ENCODE peak calls at places on chromosomes 3 and 15, in seven cellular contexts. L, Z, Q, X, E, J and M are unnamed samples.

GRCh38 chr3:115728013-115728412 is 104.7 kb downstream of the GAP43 start:
- DNase-seq in L (no peak), Z (no peak), Q (no peak), X (no peak), E (no peak), J (no peak), M (no peak)

GRCh38 chr3:101950510-101950909 is 101.2 kb downstream of the NFKBIZ start:
- DNase-seq in L (no peak), Z (peak), Q (no peak), X (no peak), E (no peak), J (no peak), M (no peak)

GRCh38 chr15:75775296-75776074 is 62.8 kb upstream of the CSPG4 start:
- DNase-seq in L (no peak), Z (no peak), Q (no peak), X (peak), E (no peak), J (no peak), M (peak)

GRCh38 chr3:181847276-181847675 is 135.6 kb downstream of the SOX2 start:
- DNase-seq in L (no peak), Z (no peak), Q (no peak), X (no peak), E (no peak), J (no peak), M (no peak)

GRCh38 chr15:101358895-101359294 is 63.8 kb upstream of the SNRPA1 start:
- DNase-seq in L (no peak), Z (no peak), Q (no peak), X (no peak), E (no peak), J (no peak), M (no peak)

GRCh38 chr15:72203507-72203837 is 5.9 kb upstream of the GRAMD2A start:
- DNase-seq in L (no peak), Z (peak), Q (no peak), X (no peak), E (no peak), J (peak), M (no peak)

GRCh38 chr15:58260911-58261267 is 122.7 kb downstream of the AQP9 start:
- DNase-seq in L (no peak), Z (no peak), Q (no peak), X (no peak), E (no peak), J (no peak), M (no peak)

GRCh38 chr3:41352526-41352925 is 153.2 kb downstream of the CTNNB1 start:
- DNase-seq in L (no peak), Z (no peak), Q (no peak), X (no peak), E (no peak), J (no peak), M (no peak)

GRCh38 chr3:88852606-88853005 is 254.8 kb upstream of the EPHA3 start:
- DNase-seq in L (no peak), Z (no peak), Q (no peak), X (no peak), E (no peak), J (no peak), M (no peak)

GRCh38 chr3:55489804-55490132 is 2.7 kb upstream of the WNT5A start:
- DNase-seq in L (no peak), Z (no peak), Q (no peak), X (no peak), E (no peak), J (no peak), M (no peak)

GRCh38 chr3:62479276-62479675 is 105.9 kb upstream of the FEZF2 start:
- DNase-seq in L (no peak), Z (no peak), Q (no peak), X (no peak), E (no peak), J (no peak), M (no peak)

GRCh38 chr3:47425383-47425778 is 44.6 kb downstream of the PTPN23 start:
- DNase-seq in L (no peak), Z (no peak), Q (no peak), X (no peak), E (no peak), J (no peak), M (no peak)

GRCh38 chr15:22226034-22226790 is 145.9 kb downstream of the OR4M2 start:
- DNase-seq in L (no peak), Z (no peak), Q (no peak), X (peak), E (no peak), J (no peak), M (no peak)

GRCh38 chr3:136070953-136071949 is 105.7 kb downstream of the PPP2R3A start:
- DNase-seq in L (no peak), Z (no peak), Q (no peak), X (no peak), E (no peak), J (no peak), M (no peak)

GRCh38 chr3:136595862-136596697 is 156.1 kb downstream of the STAG1 start:
- DNase-seq in L (no peak), Z (no peak), Q (no peak), X (no peak), E (no peak), J (no peak), M (no peak)

GRCh38 chr3:48598323-48599076 is 3.4 kb upstream of the COL7A1 start:
- DNase-seq in L (no peak), Z (peak), Q (no peak), X (no peak), E (no peak), J (no peak), M (no peak)

GRCh38 chr15:36161781-36162212 is 417.6 kb upstream of the CDIN1 start:
- DNase-seq in L (no peak), Z (peak), Q (no peak), X (no peak), E (no peak), J (no peak), M (no peak)